ENCODE peak calls at places on chromosome 3, in four cellular contexts. O is heart left ventricle, K is OCI-LY7, Z is GM23338. G is an unnamed sample.

GRCh38 chr3:170534232-170534631 is 51.6 kb downstream of the SLC7A14 start:
- DNase-seq in O (no peak), K (no peak), Z (no peak), G (no peak)

GRCh38 chr3:159128628-159129027 is 326.8 kb downstream of the MFSD1 start:
- DNase-seq in O (no peak), K (no peak), Z (no peak), G (no peak)

GRCh38 chr3:137105277-137105977 is 147.6 kb downstream of the IL20RB start:
- DNase-seq in O (no peak), K (peak; percentile 70), Z (peak; percentile 93), G (no peak)

GRCh38 chr3:44870375-44871061 is 3.9 kb upstream of the TGM4 start:
- DNase-seq in O (no peak), K (no peak), Z (no peak), G (peak; percentile 77)

GRCh38 chr3:24538891-24539290 is 44.2 kb upstream of the THRB start:
- DNase-seq in O (peak; percentile 60), K (no peak), Z (no peak), G (peak; percentile 63)

GRCh38 chr3:154795582-154795981 is 284.5 kb upstream of the MME start:
- DNase-seq in O (no peak), K (no peak), Z (no peak), G (no peak)

GRCh38 chr3:48989796-48990635 is at the start of gene P4HTM:
- DNase-seq in O (peak; percentile 87), K (peak; percentile 70), Z (peak; percentile 92), G (peak; percentile 86)

GRCh38 chr3:115359507-115359906 is 212.4 kb upstream of the ZBTB20 start:
- DNase-seq in O (no peak), K (no peak), Z (no peak), G (no peak)

GRCh38 chr3:94137377-94137776 is 74.5 kb downstream of the NSUN3 start:
- DNase-seq in O (no peak), K (no peak), Z (no peak), G (no peak)

GRCh38 chr3:194091141-194091540 is 44.8 kb upstream of the HES1 start:
- DNase-seq in O (no peak), K (no peak), Z (no peak), G (no peak)

GRCh38 chr3:60953406-60953805 is 297.8 kb downstream of the FHIT start:
- DNase-seq in O (no peak), K (no peak), Z (no peak), G (no peak)

GRCh38 chr3:135752851-135753250 is 212.7 kb upstream of the PPP2R3A start:
- DNase-seq in O (no peak), K (no peak), Z (peak; percentile 40), G (no peak)

GRCh38 chr3:113696658-113697191 is 283 bp upstream of the USF3 start:
- DNase-seq in O (peak; percentile 99), K (peak; percentile 99), Z (peak; percentile 100), G (peak; percentile 98)

GRCh38 chr3:173993299-173993698 is 595.8 kb downstream of the NLGN1 start:
- DNase-seq in O (no peak), K (no peak), Z (peak; percentile 48), G (no peak)

GRCh38 chr3:72123908-72124441 is 339.0 kb upstream of the PROK2 start:
- DNase-seq in O (peak; percentile 39), K (no peak), Z (no peak), G (peak; percentile 50)

GRCh38 chr3:24683090-24683489 is 188.4 kb upstream of the THRB start:
- DNase-seq in O (no peak), K (no peak), Z (no peak), G (no peak)

GRCh38 chr3:94114667-94115066 is 51.8 kb downstream of the NSUN3 start:
- DNase-seq in O (no peak), K (no peak), Z (no peak), G (no peak)

GRCh38 chr3:52054689-52055511 is 1.5 kb downstream of the DUSP7 start:
- DNase-seq in O (no peak), K (peak; percentile 15), Z (peak; percentile 62), G (no peak)

GRCh38 chr3:60932669-60933068 is 318.6 kb downstream of the FHIT start:
- DNase-seq in O (no peak), K (no peak), Z (no peak), G (no peak)

DNA sequence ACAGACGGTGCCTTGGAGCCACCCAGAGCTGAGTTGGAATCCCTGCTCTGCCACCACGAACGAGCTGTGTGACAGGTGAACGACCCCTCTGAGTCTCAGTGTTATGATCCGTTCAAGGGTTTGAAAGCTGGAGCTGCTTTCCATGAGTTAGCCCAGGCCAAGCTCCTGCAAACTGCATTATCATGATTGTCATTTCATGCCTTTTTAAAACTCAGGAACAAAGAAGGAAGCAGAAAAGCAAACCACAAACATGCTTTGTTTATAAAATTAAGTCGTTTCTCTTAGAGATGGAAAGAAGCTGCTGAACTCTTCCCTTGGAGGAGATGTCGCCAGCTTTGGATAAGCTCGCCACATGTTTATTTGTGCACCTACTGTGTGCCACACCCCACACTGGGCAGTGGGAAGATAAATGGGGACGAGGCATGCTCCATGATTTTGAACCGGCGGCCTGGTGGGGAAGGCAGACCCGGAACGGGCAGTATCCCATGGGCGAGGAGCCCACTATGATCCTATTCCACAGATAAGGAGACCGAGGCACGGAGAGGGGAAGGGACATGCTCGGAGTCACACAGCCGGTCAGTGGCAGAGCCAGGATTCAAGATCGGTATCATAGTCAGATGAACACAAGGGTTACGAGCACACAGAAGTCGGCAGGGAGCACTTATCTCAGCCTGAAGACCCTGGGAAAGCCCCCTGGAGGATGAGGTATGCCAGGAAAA is 15.9 kb downstream of the HRH1 start:
- DNase-seq in O (no peak), K (no peak), Z (peak; percentile 11), G (no peak)
- H3K4me1 ChIP-seq in O (peaks cover 7% of the 10 kb centered on the region), K (no peaks in the 10 kb centered on the region), Z (no peaks in the 10 kb centered on the region), G (no peaks in the 10 kb centered on the region)

DNA sequence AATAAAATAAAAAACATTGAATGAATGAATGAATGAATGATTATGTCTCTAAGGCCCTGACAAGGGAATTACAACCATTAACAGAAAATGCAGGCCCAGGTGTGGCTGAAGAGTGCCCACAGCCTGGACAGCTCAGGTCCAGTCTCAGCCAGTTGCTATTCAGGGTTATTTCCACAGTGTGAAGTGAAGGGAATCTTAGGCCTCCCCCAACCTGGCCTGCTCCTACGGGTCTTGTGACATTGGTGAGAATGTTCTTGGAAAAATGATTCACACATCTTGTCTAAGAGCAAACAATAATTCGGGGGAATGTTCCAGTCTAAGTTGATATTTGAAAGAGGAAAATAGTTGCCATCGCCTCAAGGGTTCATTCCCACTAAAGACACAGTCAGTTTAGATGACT is 37.0 kb downstream of the MINDY4B start:
- DNase-seq in O (no peak), K (no peak), Z (no peak), G (no peak)
- H3K4me1 ChIP-seq in O (peaks cover 4% of the 10 kb centered on the region), K (no peaks in the 10 kb centered on the region), Z (no peaks in the 10 kb centered on the region), G (no peaks in the 10 kb centered on the region)

DNA sequence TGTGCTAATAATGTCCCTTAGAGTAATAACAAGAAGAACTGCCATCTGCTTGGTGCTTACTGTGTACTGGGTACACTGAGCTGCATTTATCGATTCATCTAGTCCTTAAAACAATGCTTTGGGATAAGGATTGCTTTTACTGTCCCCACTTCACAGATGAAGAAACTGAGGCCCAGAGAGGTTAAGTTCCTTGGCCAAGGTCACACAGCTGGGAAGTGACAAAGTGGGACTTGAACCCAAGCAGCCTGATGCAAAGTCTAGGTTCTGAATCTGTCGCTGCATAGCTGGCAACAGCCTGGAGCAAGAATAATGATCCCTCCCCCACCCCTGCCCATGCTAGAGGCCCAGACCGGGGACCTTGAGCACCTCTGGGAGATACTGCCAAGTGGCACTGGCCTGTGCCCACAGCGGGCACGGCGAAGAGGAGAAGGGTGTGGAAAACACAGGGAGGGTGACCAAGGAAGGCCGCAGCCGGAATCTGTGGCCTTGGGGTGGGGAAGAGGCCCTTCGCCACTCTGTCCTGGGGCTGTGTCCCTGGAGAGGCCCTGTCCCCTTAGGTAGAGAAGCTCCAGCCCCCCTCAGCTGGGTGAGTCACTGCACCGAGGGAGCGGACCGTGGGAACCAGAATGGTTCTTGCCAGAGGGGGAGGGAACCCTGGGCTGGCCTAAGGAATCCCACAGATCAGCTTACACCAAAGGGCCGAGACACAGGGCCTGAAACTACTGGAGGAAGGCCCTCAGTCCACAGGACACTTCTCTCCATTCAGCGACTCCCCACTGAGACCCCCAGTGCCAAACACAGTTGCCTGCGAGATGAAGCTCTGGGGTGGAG is 3.5 kb downstream of the PLXND1 start:
- DNase-seq in O (peak; percentile 84), K (no peak), Z (peak; percentile 74), G (peak; percentile 77)
- H3K4me1 ChIP-seq in O (peaks cover 74% of the 10 kb centered on the region), K (no peaks in the 10 kb centered on the region), Z (peaks cover 48% of the 10 kb centered on the region), G (peaks cover 10% of the 10 kb centered on the region)

DNA sequence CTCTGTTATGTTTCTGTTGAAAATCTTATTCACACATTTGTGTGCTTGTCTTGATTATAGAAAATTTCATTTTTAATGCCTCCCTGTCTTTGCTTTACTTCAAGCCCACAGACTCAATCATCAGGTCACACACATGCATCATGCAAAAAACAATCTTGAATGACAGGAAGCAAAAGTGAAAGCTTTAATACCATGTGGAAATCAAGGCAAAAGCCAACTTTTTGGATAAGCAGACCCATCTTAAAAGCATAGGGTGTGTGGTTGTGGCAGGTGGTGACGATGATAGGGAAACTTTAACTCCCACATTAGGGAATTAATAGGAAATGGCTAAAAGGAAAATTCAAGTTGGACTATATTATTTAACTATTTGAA is 155.9 kb upstream of the EOMES start:
- DNase-seq in O (no peak), K (no peak), Z (no peak), G (no peak)
- H3K4me1 ChIP-seq in O (no peaks in the 10 kb centered on the region), K (no peaks in the 10 kb centered on the region), Z (peaks cover 4% of the 10 kb centered on the region), G (peaks cover 17% of the 10 kb centered on the region)

DNA sequence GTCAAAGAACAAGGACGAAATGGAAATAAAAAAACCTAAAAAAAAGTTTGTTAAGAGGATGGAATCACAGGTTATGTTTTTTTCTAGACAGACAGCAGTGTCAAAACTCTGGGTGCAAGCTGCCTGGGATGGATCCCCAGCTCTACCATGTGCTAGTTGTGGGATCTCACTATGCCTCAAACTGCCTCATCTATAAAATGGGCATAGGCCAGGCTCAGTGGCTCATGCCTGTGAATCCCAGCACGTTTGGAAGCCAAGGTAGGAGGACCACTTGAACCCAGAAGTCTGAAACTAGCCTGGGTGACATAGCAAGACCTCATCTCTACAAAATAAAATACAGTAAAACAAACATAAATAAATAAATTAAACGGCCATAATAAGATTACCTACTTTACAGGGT is 4.6 kb downstream of the PLD1 start:
- DNase-seq in O (no peak), K (no peak), Z (no peak), G (no peak)
- H3K4me1 ChIP-seq in O (peaks cover 56% of the 10 kb centered on the region), K (no peaks in the 10 kb centered on the region), Z (no peaks in the 10 kb centered on the region), G (peaks cover 23% of the 10 kb centered on the region)

DNA sequence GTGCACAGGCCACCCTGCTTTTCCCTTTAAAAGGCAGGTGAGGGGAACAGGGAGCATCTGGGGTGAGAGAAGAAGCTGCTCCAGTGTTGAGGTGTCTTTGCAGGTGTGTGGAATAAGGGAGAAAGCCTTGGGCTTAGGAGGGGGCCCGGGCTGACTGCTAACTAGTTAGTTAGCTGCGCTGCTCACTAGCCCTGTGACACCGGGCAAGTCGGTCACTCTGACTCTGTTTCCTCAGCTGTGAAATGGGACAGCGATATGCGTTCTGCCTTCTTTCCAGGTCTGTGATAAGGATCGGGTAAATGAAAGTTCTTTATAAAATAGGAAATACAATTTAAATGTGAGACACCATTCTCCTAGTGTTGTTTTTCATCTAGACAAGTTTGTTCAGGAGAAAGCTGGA is 28.1 kb downstream of the PDIA5 start:
- DNase-seq in O (no peak), K (no peak), Z (no peak), G (no peak)
- H3K4me1 ChIP-seq in O (peaks cover 51% of the 10 kb centered on the region), K (no peaks in the 10 kb centered on the region), Z (peaks cover 9% of the 10 kb centered on the region), G (peaks cover 22% of the 10 kb centered on the region)

DNA sequence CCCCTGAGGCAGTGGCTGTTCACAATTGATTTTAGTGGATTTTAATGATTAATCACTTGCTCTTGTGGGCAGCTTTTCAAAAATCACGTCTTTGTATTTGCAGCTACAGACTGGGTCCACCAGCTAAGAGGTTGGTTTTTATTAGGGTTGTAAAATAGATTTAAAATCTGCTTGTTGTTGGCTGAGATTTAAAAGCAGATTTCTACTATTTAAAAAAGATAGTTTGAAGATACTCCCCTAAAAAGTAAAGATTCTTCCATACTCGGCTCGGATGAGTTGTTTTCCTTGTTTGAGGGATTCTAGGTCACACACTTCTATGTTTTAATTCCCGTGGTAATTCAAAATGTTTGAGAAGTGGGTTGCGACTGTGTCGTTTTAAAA is 1.7 kb downstream of the KLHL24 start:
- DNase-seq in O (no peak), K (no peak), Z (no peak), G (no peak)
- H3K4me1 ChIP-seq in O (peaks cover 46% of the 10 kb centered on the region), K (peaks cover 24% of the 10 kb centered on the region), Z (peaks cover 3% of the 10 kb centered on the region), G (peaks cover 6% of the 10 kb centered on the region)

G was measured in pancreas.